ENCODE peak calls at places on chromosomes 2 and 18, in seven cellular contexts. V, W, S, J, B, T and G are unnamed samples.

GRCh38 chr2:113175736-113176695 is 2.2 kb downstream of the PSD4 start:
- DNase-seq in V (no peak), W (no peak), S (no peak), J (no peak), B (no peak), T (no peak), G (no peak)

GRCh38 chr2:186570587-186570986 is 19.3 kb upstream of the ITGAV start:
- DNase-seq in V (no peak), W (no peak), S (no peak), J (no peak), B (no peak), T (no peak), G (no peak)

GRCh38 chr18:61998957-61999356 is 106.2 kb upstream of the RNF152 start:
- DNase-seq in V (no peak), W (no peak), S (no peak), J (no peak), B (no peak), T (peak), G (peak)

GRCh38 chr2:11155326-11156059 is at the start of gene SLC66A3:
- DNase-seq in V (no peak), W (no peak), S (no peak), J (peak), B (no peak), T (peak), G (no peak)

GRCh38 chr2:16554184-16554583 is 111.5 kb downstream of the CYRIA start:
- DNase-seq in V (no peak), W (no peak), S (no peak), J (no peak), B (no peak), T (no peak), G (no peak)

GRCh38 chr2:48508461-48509124 is 21.4 kb upstream of the STON1 start:
- DNase-seq in V (no peak), W (no peak), S (no peak), J (no peak), B (no peak), T (no peak), G (peak)

GRCh38 chr18:2857491-2858063 is 10.8 kb downstream of the EMILIN2 start:
- DNase-seq in V (no peak), W (no peak), S (no peak), J (no peak), B (peak), T (no peak), G (no peak)

GRCh38 chr18:8469793-8470192 is 139.4 kb upstream of the RAB12 start:
- DNase-seq in V (no peak), W (no peak), S (no peak), J (no peak), B (no peak), T (no peak), G (no peak)

GRCh38 chr18:59988098-59988706 is 88.4 kb downstream of the PMAIP1 start:
- DNase-seq in V (peak), W (peak), S (peak), J (peak), B (peak), T (no peak), G (no peak)

GRCh38 chr18:3037423-3037915 is 24.5 kb upstream of the LPIN2 start:
- DNase-seq in V (no peak), W (no peak), S (no peak), J (no peak), B (peak), T (peak), G (peak)

GRCh38 chr2:105301646-105302045 is 27.9 kb downstream of the TGFBRAP1 start:
- DNase-seq in V (no peak), W (no peak), S (no peak), J (no peak), B (no peak), T (no peak), G (no peak)

GRCh38 chr2:206642075-206643025 is at the start of gene FAM237A:
- DNase-seq in V (no peak), W (no peak), S (no peak), J (no peak), B (no peak), T (peak), G (peak)

GRCh38 chr2:128368437-128369125 is 49.9 kb upstream of the HS6ST1 start:
- DNase-seq in V (no peak), W (no peak), S (no peak), J (no peak), B (peak), T (no peak), G (no peak)

GRCh38 chr2:160367887-160368286 is 125.7 kb downstream of the RBMS1 start:
- DNase-seq in V (no peak), W (no peak), S (no peak), J (no peak), B (no peak), T (peak), G (no peak)

GRCh38 chr2:165248238-165248637 is 9.0 kb downstream of the SCN2A start:
- DNase-seq in V (no peak), W (no peak), S (no peak), J (no peak), B (no peak), T (no peak), G (no peak)

GRCh38 chr2:120912101-120912985 is 176.7 kb downstream of the GLI2 start:
- DNase-seq in V (no peak), W (no peak), S (no peak), J (no peak), B (peak), T (no peak), G (no peak)

GRCh38 chr2:237616373-237617304 is 10.7 kb upstream of the LRRFIP1 start:
- DNase-seq in V (no peak), W (no peak), S (no peak), J (no peak), B (no peak), T (no peak), G (peak)

GRCh38 chr18:10213526-10213925 is 240.9 kb upstream of the APCDD1 start:
- DNase-seq in V (no peak), W (no peak), S (no peak), J (peak), B (no peak), T (no peak), G (no peak)

GRCh38 chr18:56188521-56188920 is 449.9 kb downstream of the TXNL1 start:
- DNase-seq in V (no peak), W (no peak), S (no peak), J (no peak), B (no peak), T (no peak), G (no peak)